ENCODE peak calls at places on chromosomes 4 and X, in six cellular contexts. One of them, this sample, is unnamed.

GRCh38 chr4:6560416-6561172 is 14.4 kb upstream of the MAN2B2 start:
- DNase-seq in cardiac fibroblast: no peak
- DNase-seq in pancreas: no peak
- DNase-seq in BE2C: no peak
- DNase-seq in H9: no peak
- DNase-seq in ovary: no peak
- DNase-seq in this sample: no peak

GRCh38 chrX:3669841-3670240 is 43.6 kb downstream of the PRKX start:
- DNase-seq in cardiac fibroblast: no peak
- DNase-seq in pancreas: no peak
- DNase-seq in BE2C: no peak
- DNase-seq in H9: no peak
- DNase-seq in ovary: no peak
- DNase-seq in this sample: no peak

GRCh38 chrX:154308108-154308946 is 12.7 kb downstream of the TKTL1 start:
- DNase-seq in cardiac fibroblast: peak
- DNase-seq in pancreas: no peak
- DNase-seq in BE2C: peak
- DNase-seq in H9: peak
- DNase-seq in ovary: peak
- DNase-seq in this sample: peak

GRCh38 chr4:96103086-96103485 is 263.2 kb downstream of the PDHA2 start:
- DNase-seq in cardiac fibroblast: peak
- DNase-seq in pancreas: no peak
- DNase-seq in BE2C: no peak
- DNase-seq in H9: no peak
- DNase-seq in ovary: no peak
- DNase-seq in this sample: no peak

GRCh38 chr4:128649575-128650205 is 159.8 kb upstream of the JADE1 start:
- DNase-seq in cardiac fibroblast: no peak
- DNase-seq in pancreas: no peak
- DNase-seq in BE2C: no peak
- DNase-seq in H9: no peak
- DNase-seq in ovary: no peak
- DNase-seq in this sample: no peak

GRCh38 chrX:107596651-107597050 is 31.7 kb upstream of the PRPS1 start:
- DNase-seq in cardiac fibroblast: no peak
- DNase-seq in pancreas: no peak
- DNase-seq in BE2C: no peak
- DNase-seq in H9: no peak
- DNase-seq in ovary: no peak
- DNase-seq in this sample: no peak

GRCh38 chrX:11089802-11090201 is 21.3 kb upstream of the HCCS start:
- DNase-seq in cardiac fibroblast: no peak
- DNase-seq in pancreas: no peak
- DNase-seq in BE2C: no peak
- DNase-seq in H9: no peak
- DNase-seq in ovary: no peak
- DNase-seq in this sample: no peak

GRCh38 chr4:78002260-78002659 is 54.9 kb upstream of the FRAS1 start:
- DNase-seq in cardiac fibroblast: no peak
- DNase-seq in pancreas: no peak
- DNase-seq in BE2C: no peak
- DNase-seq in H9: no peak
- DNase-seq in ovary: no peak
- DNase-seq in this sample: no peak

GRCh38 chr4:39486221-39486804 is 27.5 kb downstream of the LIAS start:
- DNase-seq in cardiac fibroblast: no peak
- DNase-seq in pancreas: no peak
- DNase-seq in BE2C: no peak
- DNase-seq in H9: no peak
- DNase-seq in ovary: no peak
- DNase-seq in this sample: no peak

GRCh38 chr4:151517896-151518295 is 108.9 kb downstream of the FHIP1A start:
- DNase-seq in cardiac fibroblast: no peak
- DNase-seq in pancreas: no peak
- DNase-seq in BE2C: no peak
- DNase-seq in H9: no peak
- DNase-seq in ovary: no peak
- DNase-seq in this sample: no peak

GRCh38 chr4:33512397-33512796 is 2731.9 kb downstream of the ARAP2 start:
- DNase-seq in cardiac fibroblast: no peak
- DNase-seq in pancreas: no peak
- DNase-seq in BE2C: no peak
- DNase-seq in H9: no peak
- DNase-seq in ovary: no peak
- DNase-seq in this sample: no peak

GRCh38 chr4:142334931-142335330 is 511.2 kb downstream of the INPP4B start:
- DNase-seq in cardiac fibroblast: no peak
- DNase-seq in pancreas: no peak
- DNase-seq in BE2C: no peak
- DNase-seq in H9: no peak
- DNase-seq in ovary: no peak
- DNase-seq in this sample: no peak

GRCh38 chr4:135838889-135839288 is 1637.3 kb upstream of the PABPC4L start:
- DNase-seq in cardiac fibroblast: no peak
- DNase-seq in pancreas: no peak
- DNase-seq in BE2C: peak
- DNase-seq in H9: peak
- DNase-seq in ovary: no peak
- DNase-seq in this sample: no peak

GRCh38 chr4:7430965-7431695 is 3.6 kb downstream of the PSAPL1 start:
- DNase-seq in cardiac fibroblast: no peak
- DNase-seq in pancreas: peak
- DNase-seq in BE2C: no peak
- DNase-seq in H9: no peak
- DNase-seq in ovary: no peak
- DNase-seq in this sample: no peak

GRCh38 chr4:42262701-42263490 is 110.4 kb upstream of the BEND4 start:
- DNase-seq in cardiac fibroblast: no peak
- DNase-seq in pancreas: no peak
- DNase-seq in BE2C: no peak
- DNase-seq in H9: no peak
- DNase-seq in ovary: no peak
- DNase-seq in this sample: no peak

GRCh38 chrX:149910178-149910695 is 19.1 kb upstream of the HSFX4 start:
- DNase-seq in cardiac fibroblast: no peak
- DNase-seq in pancreas: no peak
- DNase-seq in BE2C: no peak
- DNase-seq in H9: no peak
- DNase-seq in ovary: no peak
- DNase-seq in this sample: no peak

GRCh38 chr4:126776361-126776760 is 856.4 kb upstream of the INTU start:
- DNase-seq in cardiac fibroblast: peak
- DNase-seq in pancreas: no peak
- DNase-seq in BE2C: no peak
- DNase-seq in H9: no peak
- DNase-seq in ovary: no peak
- DNase-seq in this sample: no peak

GRCh38 chr4:14787221-14787620 is 215.1 kb upstream of the CPEB2 start:
- DNase-seq in cardiac fibroblast: no peak
- DNase-seq in pancreas: no peak
- DNase-seq in BE2C: no peak
- DNase-seq in H9: no peak
- DNase-seq in ovary: no peak
- DNase-seq in this sample: no peak

GRCh38 chr4:37453004-37453360 is 208.4 kb downstream of the NWD2 start:
- DNase-seq in cardiac fibroblast: peak
- DNase-seq in pancreas: no peak
- DNase-seq in BE2C: peak
- DNase-seq in H9: peak
- DNase-seq in ovary: no peak
- DNase-seq in this sample: peak

DNA sequence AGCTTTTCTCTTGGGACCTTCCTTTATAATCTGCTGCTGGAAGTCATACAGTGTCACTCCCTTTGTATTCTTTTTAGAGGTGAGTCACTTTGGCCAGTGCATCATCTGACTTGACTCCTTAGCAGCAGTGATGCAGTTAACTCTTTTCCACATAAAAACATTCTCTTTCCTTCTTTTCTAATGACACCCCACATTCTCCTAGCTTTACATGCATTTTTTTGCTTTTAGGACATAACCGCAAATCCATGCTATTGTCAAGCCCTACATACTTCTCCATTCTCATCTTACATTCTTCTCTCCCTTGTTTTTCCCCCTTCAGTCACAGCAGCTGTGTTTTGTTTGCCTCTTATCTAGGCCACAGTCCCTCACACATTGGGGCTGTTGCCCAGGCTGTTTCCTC is 55.1 kb downstream of the ZNF330 start:
- DNase-seq in cardiac fibroblast: peak
- DNase-seq in pancreas: no peak
- DNase-seq in BE2C: no peak
- DNase-seq in H9: no peak
- DNase-seq in ovary: no peak
- DNase-seq in this sample: no peak
- TF ChIP-seq CTCF in cardiac fibroblast: no peak
- TF ChIP-seq CTCF in pancreas: no peak
- TF ChIP-seq CTCF in BE2C: no peak
- TF ChIP-seq CTCF in H9: no peak
- TF ChIP-seq CTCF in ovary: no peak
- TF ChIP-seq CTCF in this sample: no peak

GRCh38 chr4:81504685-81505598 is 33.2 kb upstream of the RASGEF1B start:
- DNase-seq in cardiac fibroblast: peak
- DNase-seq in pancreas: no peak
- DNase-seq in BE2C: no peak
- DNase-seq in H9: no peak
- DNase-seq in ovary: no peak
- DNase-seq in this sample: no peak
- TF ChIP-seq CTCF in cardiac fibroblast: no peak
- TF ChIP-seq CTCF in pancreas: no peak
- TF ChIP-seq CTCF in BE2C: no peak
- TF ChIP-seq CTCF in H9: no peak
- TF ChIP-seq CTCF in ovary: no peak
- TF ChIP-seq CTCF in this sample: no peak

GRCh38 chr4:84492737-84493091 is 6.4 kb downstream of the NKX6-1 start:
- DNase-seq in cardiac fibroblast: no peak
- DNase-seq in pancreas: peak
- DNase-seq in BE2C: peak
- DNase-seq in H9: no peak
- DNase-seq in ovary: no peak
- DNase-seq in this sample: peak

GRCh38 chr4:84492290-84492689 is 6.8 kb downstream of the NKX6-1 start:
- DNase-seq in cardiac fibroblast: no peak
- DNase-seq in pancreas: no peak
- DNase-seq in BE2C: no peak
- DNase-seq in H9: peak
- DNase-seq in ovary: no peak
- DNase-seq in this sample: no peak

GRCh38 chr4:84491420-84491819 is 7.7 kb downstream of the NKX6-1 start:
- DNase-seq in cardiac fibroblast: no peak
- DNase-seq in pancreas: no peak
- DNase-seq in BE2C: peak
- DNase-seq in H9: no peak
- DNase-seq in ovary: no peak
- DNase-seq in this sample: no peak

GRCh38 chr4:84494518-84494917 is 4.6 kb downstream of the NKX6-1 start:
- DNase-seq in cardiac fibroblast: no peak
- DNase-seq in pancreas: no peak
- DNase-seq in BE2C: no peak
- DNase-seq in H9: no peak
- DNase-seq in ovary: no peak
- DNase-seq in this sample: no peak

DNA sequence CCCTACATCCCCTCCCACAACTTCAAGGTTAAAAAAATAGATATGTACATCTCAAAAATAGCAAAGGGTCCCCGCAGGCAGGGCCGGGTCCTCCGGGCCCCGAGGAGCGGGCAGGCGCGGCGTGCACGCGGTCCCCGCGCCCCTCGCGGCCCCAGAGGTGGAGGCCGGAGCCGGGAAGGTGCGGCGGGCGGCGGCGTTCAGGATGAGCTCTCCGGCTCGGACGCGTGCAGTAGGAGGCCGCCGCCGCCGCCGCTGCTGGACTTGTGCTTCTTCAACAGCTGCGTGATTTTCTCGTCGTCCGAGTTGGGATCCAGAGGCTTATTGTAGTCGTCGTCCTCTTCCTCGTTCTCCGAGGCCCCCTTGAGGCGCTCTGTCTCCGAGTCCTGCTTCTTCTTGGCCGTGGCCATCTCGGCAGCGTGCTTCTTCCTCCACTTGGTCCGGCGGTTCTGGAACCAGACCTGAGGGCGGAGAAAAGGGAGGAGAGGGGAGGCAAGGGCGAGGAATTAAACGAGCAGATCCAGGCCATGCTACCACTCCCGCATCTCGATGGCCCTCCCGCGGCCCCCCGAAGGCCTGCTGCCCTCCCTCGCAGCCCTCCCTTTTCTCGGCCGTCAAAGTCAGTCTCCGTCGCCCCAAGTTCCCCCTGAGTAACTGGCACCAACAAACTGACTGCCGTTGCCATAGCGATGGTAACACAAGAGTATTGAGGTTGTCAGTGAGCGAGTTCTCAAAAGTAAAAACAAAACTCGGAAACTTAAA is 5.8 kb downstream of the NKX6-1 start:
- DNase-seq in cardiac fibroblast: peak
- DNase-seq in pancreas: peak
- DNase-seq in BE2C: peak
- DNase-seq in H9: peak
- DNase-seq in ovary: no peak
- DNase-seq in this sample: peak
- TF ChIP-seq CTCF in cardiac fibroblast: no peak
- TF ChIP-seq CTCF in pancreas: no peak
- TF ChIP-seq CTCF in BE2C: peak
- TF ChIP-seq CTCF in H9: no peak
- TF ChIP-seq CTCF in ovary: no peak
- TF ChIP-seq CTCF in this sample: no peak

GRCh38 chrX:13130776-13131175 is 86.4 kb upstream of the FAM9C start:
- DNase-seq in cardiac fibroblast: no peak
- DNase-seq in pancreas: no peak
- DNase-seq in BE2C: no peak
- DNase-seq in H9: no peak
- DNase-seq in ovary: no peak
- DNase-seq in this sample: no peak

GRCh38 chrX:13126785-13127184 is 82.4 kb upstream of the FAM9C start:
- DNase-seq in cardiac fibroblast: peak
- DNase-seq in pancreas: no peak
- DNase-seq in BE2C: no peak
- DNase-seq in H9: no peak
- DNase-seq in ovary: no peak
- DNase-seq in this sample: no peak

GRCh38 chrX:13128104-13128503 is 83.7 kb upstream of the FAM9C start:
- DNase-seq in cardiac fibroblast: peak
- DNase-seq in pancreas: no peak
- DNase-seq in BE2C: no peak
- DNase-seq in H9: no peak
- DNase-seq in ovary: no peak
- DNase-seq in this sample: no peak

DNA sequence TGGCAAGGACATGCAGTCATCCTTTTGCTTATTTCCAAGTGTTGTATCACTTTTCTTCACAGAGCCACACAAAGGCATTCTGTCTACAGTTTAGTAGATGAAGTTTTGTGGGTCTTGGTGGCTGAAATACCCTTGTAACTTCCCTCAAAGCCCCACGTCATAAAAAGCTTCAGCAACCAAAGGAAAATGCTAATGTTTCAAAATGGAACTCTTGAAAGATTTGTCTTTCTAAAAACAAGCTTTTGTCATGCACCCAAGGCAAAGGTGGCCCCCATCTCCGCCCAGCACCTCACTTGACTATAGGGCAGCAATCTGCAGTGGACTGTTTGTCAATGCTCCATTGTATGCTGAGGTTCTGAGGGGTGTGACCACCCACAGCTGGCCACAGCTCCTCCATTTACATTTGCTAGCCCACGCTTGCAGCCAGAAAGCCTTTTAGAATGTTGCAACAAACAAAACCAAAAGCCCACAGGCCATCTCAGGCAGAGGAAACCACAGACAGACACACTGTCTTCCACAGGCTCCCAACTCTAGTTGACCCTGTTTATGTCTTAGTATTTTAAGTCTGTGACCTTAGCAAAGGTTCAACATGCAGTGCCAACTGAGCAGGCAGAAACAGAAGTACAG is 87.2 kb upstream of the FAM9C start:
- DNase-seq in cardiac fibroblast: peak
- DNase-seq in pancreas: no peak
- DNase-seq in BE2C: no peak
- DNase-seq in H9: peak
- DNase-seq in ovary: no peak
- DNase-seq in this sample: no peak
- TF ChIP-seq CTCF in cardiac fibroblast: no peak
- TF ChIP-seq CTCF in pancreas: no peak
- TF ChIP-seq CTCF in BE2C: no peak
- TF ChIP-seq CTCF in H9: no peak
- TF ChIP-seq CTCF in ovary: no peak
- TF ChIP-seq CTCF in this sample: no peak

This sample was measured in nephron progenitor cell.